ENCODE peak calls at places on chromosomes 7 and 10, in seven cellular contexts. W is neural progenitor cell; Y is BJ; D is pancreas; P is hypothalamus; N is stimulated activated naive CD8-positive, alpha-beta T cell treated with anti-CD3 and anti-CD28 coated beads, Interleukin-15, Interleukin-2, amounts not matched to agents 100 U/mL and 50 U/mL, for 24 hours; M is M059J. V is an unnamed sample.

GRCh38 chr10:2650328-2650727 is 417.0 kb upstream of the PFKP start:
- DNase-seq in D (no peak), M (no peak), W (no peak), Y (no peak), N (no peak), P (no peak), V (no peak)

GRCh38 chr7:98802088-98802780 is 67.6 kb downstream of the TMEM130 start:
- DNase-seq in Y (no peak), W (peak), M (peak), P (no peak), N (peak), D (peak), V (no peak)

GRCh38 chr10:12875100-12875499 is 126.4 kb downstream of the CCDC3 start:
- DNase-seq in W (no peak), D (no peak), N (no peak), P (no peak), Y (no peak), M (peak), V (peak)

GRCh38 chr7:24812313-24812945 is 55.2 kb upstream of the GSDME start:
- DNase-seq in M (peak), N (peak), Y (no peak), P (no peak), W (peak), D (peak), V (peak)

GRCh38 chr10:3803884-3804741 is 19.1 kb upstream of the KLF6 start:
- DNase-seq in W (no peak), N (peak), M (no peak), D (no peak), Y (no peak), P (no peak), V (no peak)

GRCh38 chr10:37765216-37765615 is 92.2 kb downstream of the ZNF248 start:
- DNase-seq in W (no peak), D (no peak), N (no peak), P (no peak), Y (no peak), M (no peak), V (no peak)

GRCh38 chr10:61897671-61898434 is 3.6 kb upstream of the ARID5B start:
- DNase-seq in M (peak), D (peak), P (no peak), N (no peak), W (peak), Y (no peak), V (peak)

GRCh38 chr7:132263151-132263550 is 313.1 kb downstream of the PLXNA4 start:
- DNase-seq in D (no peak), M (no peak), Y (no peak), W (no peak), P (no peak), N (no peak), V (no peak)

GRCh38 chr10:28400678-28401077 is 97.8 kb upstream of the MPP7 start:
- DNase-seq in M (no peak), Y (no peak), D (no peak), P (no peak), N (no peak), W (no peak), V (no peak)

GRCh38 chr7:104906032-104906431 is 108.0 kb upstream of the KMT2E start:
- DNase-seq in P (no peak), N (no peak), Y (no peak), D (no peak), M (no peak), W (no peak), V (no peak)

GRCh38 chr10:110076559-110077318 is 69.0 kb downstream of the ADD3 start:
- DNase-seq in P (no peak), M (peak), W (no peak), D (no peak), Y (peak), N (no peak), V (peak)

GRCh38 chr10:35079763-35080162 is 10.4 kb downstream of the CUL2 start:
- DNase-seq in N (no peak), D (no peak), Y (peak), M (peak), P (no peak), W (no peak), V (no peak)

GRCh38 chr10:93495654-93496321 is 624 bp upstream of the CEP55 start:
- DNase-seq in Y (no peak), N (no peak), W (peak), D (peak), M (peak), P (no peak), V (no peak)

GRCh38 chr7:139974179-139974811 is 88.5 kb downstream of the PARP12 start:
- DNase-seq in P (no peak), Y (no peak), W (no peak), M (no peak), D (no peak), N (no peak), V (no peak)

GRCh38 chr7:11810043-11810625 is 21.9 kb downstream of the THSD7A start:
- DNase-seq in M (no peak), P (no peak), N (no peak), W (no peak), Y (no peak), D (no peak), V (no peak)

GRCh38 chr7:129436335-129436923 is 2.2 kb downstream of the STRIP2 start:
- DNase-seq in P (no peak), N (no peak), M (no peak), W (no peak), Y (no peak), D (no peak), V (no peak)

GRCh38 chr7:1922071-1922869 is 252.2 kb downstream of the ELFN1 start:
- DNase-seq in M (no peak), Y (peak), P (no peak), D (no peak), W (no peak), N (peak), V (no peak)

GRCh38 chr7:1647961-1648631 is 22.0 kb upstream of the ELFN1 start:
- DNase-seq in M (no peak), D (peak), P (no peak), N (no peak), Y (no peak), W (no peak), V (peak)